ENCODE peak calls at places on chromosomes 2 and 18, in five cellular contexts. One of them, this sample, is unnamed.

GRCh38 chr2:198918331-198918730 is 539.4 kb downstream of the SATB2 start:
- DNase-seq in cardiac fibroblast: no peak
- DNase-seq in lower lobe of right lung: no peak
- DNase-seq in psoas muscle: no peak
- DNase-seq in cardiac muscle cell: no peak
- DNase-seq in this sample: no peak

GRCh38 chr2:74407682-74408081 is 13.7 kb downstream of the C2orf81 start:
- DNase-seq in lower lobe of right lung: no peak
- DNase-seq in cardiac fibroblast: no peak
- DNase-seq in psoas muscle: no peak
- DNase-seq in cardiac muscle cell: no peak
- DNase-seq in this sample: no peak

GRCh38 chr2:128646691-128647090 is 328.0 kb upstream of the HS6ST1 start:
- DNase-seq in cardiac muscle cell: no peak
- DNase-seq in psoas muscle: no peak
- DNase-seq in lower lobe of right lung: no peak
- DNase-seq in cardiac fibroblast: no peak
- DNase-seq in this sample: peak; percentile 34

GRCh38 chr2:12548906-12549305 is 167.8 kb upstream of the TRIB2 start:
- DNase-seq in lower lobe of right lung: no peak
- DNase-seq in cardiac fibroblast: no peak
- DNase-seq in psoas muscle: no peak
- DNase-seq in cardiac muscle cell: no peak
- DNase-seq in this sample: no peak

GRCh38 chr2:55150834-55151233 is 81.3 kb downstream of the CLHC1 start:
- DNase-seq in cardiac fibroblast: no peak
- DNase-seq in lower lobe of right lung: peak; percentile 64
- DNase-seq in psoas muscle: no peak
- DNase-seq in cardiac muscle cell: no peak
- DNase-seq in this sample: no peak

GRCh38 chr18:9732031-9732430 is 23.9 kb downstream of the RAB31 start:
- DNase-seq in psoas muscle: no peak
- DNase-seq in cardiac muscle cell: no peak
- DNase-seq in lower lobe of right lung: no peak
- DNase-seq in cardiac fibroblast: no peak
- DNase-seq in this sample: peak; percentile 58

GRCh38 chr18:76803413-76803812 is 18.9 kb upstream of the ZNF236 start:
- DNase-seq in cardiac fibroblast: no peak
- DNase-seq in psoas muscle: no peak
- DNase-seq in lower lobe of right lung: no peak
- DNase-seq in cardiac muscle cell: no peak
- DNase-seq in this sample: no peak

GRCh38 chr2:105934467-105934866 is 189.8 kb downstream of the NCK2 start:
- DNase-seq in lower lobe of right lung: no peak
- DNase-seq in cardiac muscle cell: peak; percentile 16
- DNase-seq in cardiac fibroblast: no peak
- DNase-seq in psoas muscle: no peak
- DNase-seq in this sample: no peak

GRCh38 chr18:10215444-10215843 is 239.0 kb upstream of the APCDD1 start:
- DNase-seq in lower lobe of right lung: no peak
- DNase-seq in cardiac muscle cell: no peak
- DNase-seq in cardiac fibroblast: no peak
- DNase-seq in psoas muscle: no peak
- DNase-seq in this sample: no peak

GRCh38 chr2:102313025-102313424 is 1.7 kb downstream of the IL1RL1 start:
- DNase-seq in cardiac muscle cell: no peak
- DNase-seq in lower lobe of right lung: no peak
- DNase-seq in psoas muscle: no peak
- DNase-seq in cardiac fibroblast: peak; percentile 90
- DNase-seq in this sample: no peak

GRCh38 chr18:77395941-77396340 is 146.3 kb downstream of the GALR1 start:
- DNase-seq in psoas muscle: no peak
- DNase-seq in lower lobe of right lung: no peak
- DNase-seq in cardiac fibroblast: no peak
- DNase-seq in cardiac muscle cell: no peak
- DNase-seq in this sample: no peak

GRCh38 chr2:19607400-19607799 is 249.0 kb upstream of the OSR1 start:
- DNase-seq in psoas muscle: no peak
- DNase-seq in lower lobe of right lung: no peak
- DNase-seq in cardiac muscle cell: no peak
- DNase-seq in cardiac fibroblast: peak; percentile 47
- DNase-seq in this sample: no peak

GRCh38 chr2:106825161-106825560 is 60.8 kb downstream of the ST6GAL2 start:
- DNase-seq in cardiac muscle cell: no peak
- DNase-seq in cardiac fibroblast: peak; percentile 2
- DNase-seq in lower lobe of right lung: no peak
- DNase-seq in psoas muscle: no peak
- DNase-seq in this sample: no peak

GRCh38 chr2:111900859-111901258 is 2.5 kb downstream of the MERTK start:
- DNase-seq in lower lobe of right lung: no peak
- DNase-seq in cardiac fibroblast: peak; percentile 49
- DNase-seq in psoas muscle: no peak
- DNase-seq in cardiac muscle cell: peak; percentile 41
- DNase-seq in this sample: no peak

GRCh38 chr2:237130562-237131421 is 45.1 kb downstream of the COPS8 start:
- DNase-seq in lower lobe of right lung: no peak
- DNase-seq in cardiac fibroblast: no peak
- DNase-seq in psoas muscle: no peak
- DNase-seq in cardiac muscle cell: no peak
- DNase-seq in this sample: no peak

GRCh38 chr18:23334569-23334968 is 118.5 kb upstream of the RIOK3 start:
- DNase-seq in psoas muscle: no peak
- DNase-seq in cardiac muscle cell: no peak
- DNase-seq in lower lobe of right lung: no peak
- DNase-seq in cardiac fibroblast: no peak
- DNase-seq in this sample: no peak

GRCh38 chr2:18763338-18763737 is 174.0 kb upstream of the NT5C1B start:
- DNase-seq in cardiac fibroblast: peak; percentile 45
- DNase-seq in cardiac muscle cell: no peak
- DNase-seq in psoas muscle: no peak
- DNase-seq in lower lobe of right lung: no peak
- DNase-seq in this sample: no peak

GRCh38 chr18:45171575-45172225 is 443.6 kb upstream of the SLC14A2 start:
- DNase-seq in psoas muscle: peak; percentile 19
- DNase-seq in lower lobe of right lung: no peak
- DNase-seq in cardiac fibroblast: peak; percentile 64
- DNase-seq in cardiac muscle cell: no peak
- DNase-seq in this sample: no peak

GRCh38 chr2:119387381-119388129 is 20.8 kb downstream of the DBI start:
- DNase-seq in cardiac fibroblast: peak; percentile 92
- DNase-seq in lower lobe of right lung: peak; percentile 88
- DNase-seq in cardiac muscle cell: no peak
- DNase-seq in psoas muscle: peak; percentile 67
- DNase-seq in this sample: peak; percentile 11

GRCh38 chr2:222424729-222425671 is 657 bp downstream of the SGPP2 start:
- DNase-seq in lower lobe of right lung: peak; percentile 53
- DNase-seq in psoas muscle: no peak
- DNase-seq in cardiac muscle cell: peak; percentile 50
- DNase-seq in cardiac fibroblast: no peak
- DNase-seq in this sample: peak; percentile 65

GRCh38 chr2:71922501-71923142 is 225.0 kb downstream of the CYP26B1 start:
- DNase-seq in psoas muscle: no peak
- DNase-seq in cardiac fibroblast: no peak
- DNase-seq in cardiac muscle cell: no peak
- DNase-seq in lower lobe of right lung: no peak
- DNase-seq in this sample: no peak

GRCh38 chr2:219454217-219454616 is 19.6 kb downstream of the SPEG start:
- DNase-seq in lower lobe of right lung: no peak
- DNase-seq in psoas muscle: peak; percentile 14
- DNase-seq in cardiac fibroblast: no peak
- DNase-seq in cardiac muscle cell: no peak
- DNase-seq in this sample: no peak

GRCh38 chr2:171274757-171275156 is 114.1 kb upstream of the TLK1 start:
- DNase-seq in cardiac muscle cell: no peak
- DNase-seq in cardiac fibroblast: no peak
- DNase-seq in lower lobe of right lung: no peak
- DNase-seq in psoas muscle: no peak
- DNase-seq in this sample: no peak

GRCh38 chr2:169715379-169716228 is 18.0 kb upstream of the KLHL23 start:
- DNase-seq in cardiac fibroblast: no peak
- DNase-seq in cardiac muscle cell: peak; percentile 32
- DNase-seq in psoas muscle: no peak
- DNase-seq in lower lobe of right lung: peak; percentile 51
- DNase-seq in this sample: no peak

GRCh38 chr2:106032676-106033075 is 161.4 kb downstream of the UXS1 start:
- DNase-seq in cardiac fibroblast: peak; percentile 6
- DNase-seq in lower lobe of right lung: no peak
- DNase-seq in cardiac muscle cell: no peak
- DNase-seq in psoas muscle: no peak
- DNase-seq in this sample: no peak

GRCh38 chr2:20095469-20095868 is 44.0 kb upstream of the LAPTM4A start:
- DNase-seq in cardiac muscle cell: no peak
- DNase-seq in lower lobe of right lung: no peak
- DNase-seq in psoas muscle: no peak
- DNase-seq in cardiac fibroblast: no peak
- DNase-seq in this sample: no peak

GRCh38 chr2:233165895-233166661 is 85.4 kb upstream of the ATG16L1 start:
- DNase-seq in cardiac muscle cell: no peak
- DNase-seq in lower lobe of right lung: peak; percentile 88
- DNase-seq in cardiac fibroblast: no peak
- DNase-seq in psoas muscle: peak; percentile 55
- DNase-seq in this sample: no peak

DNA sequence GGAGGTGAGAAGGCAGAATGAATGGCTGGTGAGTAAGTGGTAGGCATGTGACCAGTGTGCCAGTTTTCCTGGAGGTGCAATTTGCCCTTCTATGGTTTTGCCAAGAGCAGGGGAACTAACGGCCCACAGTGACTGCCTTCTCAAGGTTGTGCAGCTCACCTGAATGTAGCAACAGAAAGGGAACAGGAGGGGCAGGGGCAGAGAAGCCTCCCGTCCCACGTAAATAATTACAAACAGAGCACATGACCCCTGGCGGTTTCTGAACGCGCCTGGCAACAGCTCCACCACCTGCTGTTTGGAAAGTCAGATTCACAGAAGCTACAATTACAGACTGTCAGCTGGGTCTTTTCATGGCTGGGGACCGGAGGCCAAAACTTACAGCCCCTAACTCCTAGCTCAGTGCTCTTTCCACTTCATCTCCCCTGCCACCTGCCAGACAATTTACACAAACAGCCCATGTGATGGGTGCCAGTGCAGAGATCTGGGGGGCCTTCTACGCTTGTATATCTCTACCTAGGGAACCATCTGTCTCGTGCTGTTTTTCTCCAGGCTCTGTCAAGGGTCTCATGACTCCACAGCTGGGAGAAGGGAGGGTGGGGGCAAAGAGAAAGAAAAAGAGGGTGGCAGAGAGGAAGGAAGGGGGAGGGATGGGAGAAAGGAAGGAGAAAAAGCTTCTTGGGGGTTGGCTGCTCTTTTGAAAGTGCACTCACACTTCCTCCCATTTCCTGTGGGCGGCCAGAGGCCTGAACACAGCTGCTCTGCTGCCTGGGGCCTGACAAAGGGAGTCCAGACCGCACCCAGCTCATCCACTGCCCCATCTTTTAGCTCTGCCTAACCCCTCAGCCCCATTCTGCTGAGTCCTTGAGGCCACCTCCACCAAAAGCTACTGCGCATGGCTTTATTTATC is 69.5 kb downstream of the POLR1A start:
- DNase-seq in psoas muscle: peak; percentile 79
- DNase-seq in cardiac muscle cell: no peak
- DNase-seq in cardiac fibroblast: peak; percentile 88
- DNase-seq in lower lobe of right lung: peak; percentile 86
- DNase-seq in this sample: no peak
- TF ChIP-seq CTCF in psoas muscle: peak; percentile 42
- TF ChIP-seq CTCF in cardiac muscle cell: peak; percentile 24
- TF ChIP-seq CTCF in cardiac fibroblast: peak; percentile 63
- TF ChIP-seq CTCF in lower lobe of right lung: peak; percentile 30
- TF ChIP-seq CTCF in this sample: peak; percentile 60

GRCh38 chr2:120436885-120437603 is 91.1 kb downstream of the INHBB start:
- DNase-seq in cardiac fibroblast: peak; percentile 41
- DNase-seq in psoas muscle: no peak
- DNase-seq in lower lobe of right lung: no peak
- DNase-seq in cardiac muscle cell: no peak
- DNase-seq in this sample: peak; percentile 37
- TF ChIP-seq CTCF in cardiac fibroblast: peak; percentile 42
- TF ChIP-seq CTCF in psoas muscle: peak; percentile 26
- TF ChIP-seq CTCF in lower lobe of right lung: peak; percentile 33
- TF ChIP-seq CTCF in cardiac muscle cell: peak; percentile 39
- TF ChIP-seq CTCF in this sample: peak; percentile 67

GRCh38 chr2:44964704-44965343 is 23.3 kb downstream of the SIX3 start:
- DNase-seq in cardiac muscle cell: no peak
- DNase-seq in cardiac fibroblast: no peak
- DNase-seq in psoas muscle: no peak
- DNase-seq in lower lobe of right lung: no peak
- DNase-seq in this sample: no peak
- TF ChIP-seq CTCF in cardiac muscle cell: no peak
- TF ChIP-seq CTCF in cardiac fibroblast: peak; percentile 31
- TF ChIP-seq CTCF in psoas muscle: no peak
- TF ChIP-seq CTCF in lower lobe of right lung: no peak
- TF ChIP-seq CTCF in this sample: peak; percentile 64

GRCh38 chr2:16635796-16636699 is 29.6 kb downstream of the CYRIA start:
- DNase-seq in cardiac muscle cell: peak; percentile 13
- DNase-seq in psoas muscle: no peak
- DNase-seq in lower lobe of right lung: no peak
- DNase-seq in cardiac fibroblast: peak; percentile 73
- DNase-seq in this sample: no peak
- TF ChIP-seq CTCF in cardiac muscle cell: no peak
- TF ChIP-seq CTCF in psoas muscle: peak; percentile 14
- TF ChIP-seq CTCF in lower lobe of right lung: no peak
- TF ChIP-seq CTCF in cardiac fibroblast: no peak
- TF ChIP-seq CTCF in this sample: peak; percentile 53

DNA sequence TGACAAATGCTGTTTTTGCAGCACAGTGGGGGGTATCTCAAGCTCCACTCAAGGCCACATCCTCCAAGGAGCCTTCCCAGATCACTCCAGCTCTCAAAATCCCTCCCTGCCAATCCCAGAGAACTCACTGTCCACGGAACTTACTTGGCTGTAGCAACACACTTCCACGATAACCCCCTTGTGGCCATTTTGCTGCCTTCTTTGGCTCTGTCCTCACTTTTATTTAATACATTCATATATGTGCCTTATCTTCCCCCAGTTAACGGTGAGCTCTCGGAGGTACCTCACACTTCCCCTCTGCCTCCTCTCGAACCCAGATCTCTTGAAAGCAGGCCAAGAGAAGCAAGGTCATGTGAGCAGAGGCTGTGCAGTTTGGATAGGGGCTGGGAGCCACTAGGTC is 122.3 kb downstream of the TNS1 start:
- DNase-seq in cardiac muscle cell: no peak
- DNase-seq in psoas muscle: no peak
- DNase-seq in lower lobe of right lung: no peak
- DNase-seq in cardiac fibroblast: no peak
- DNase-seq in this sample: no peak
- TF ChIP-seq CTCF in cardiac muscle cell: peak; percentile 14
- TF ChIP-seq CTCF in psoas muscle: no peak
- TF ChIP-seq CTCF in lower lobe of right lung: no peak
- TF ChIP-seq CTCF in cardiac fibroblast: peak; percentile 6
- TF ChIP-seq CTCF in this sample: peak; percentile 42

This sample was measured in type B pancreatic cell.